ENCODE peak calls at places on chromosome 16, in nine cellular contexts. One of them, this sample, is unnamed.

GRCh38 chr16:38941-39892 is 14.2 kb downstream of the POLR3K start:
- DNase-seq in mucosa of descending colon: peak
- DNase-seq in A549: no peak
- DNase-seq in dermis microvascular lymphatic vessel endothelial cell: no peak
- DNase-seq in activated gamma-delta T cell: no peak
- DNase-seq in GM06990: peak
- DNase-seq in GM03348: no peak
- DNase-seq in activated T-cell treated with anti-CD3 and anti-CD28 coated beads for 24 hours: peak
- DNase-seq in NCI-H460: no peak
- DNase-seq in this sample: no peak

GRCh38 chr16:22337849-22338248 is 36.6 kb downstream of the CDR2 start:
- DNase-seq in NCI-H460: no peak
- DNase-seq in A549: no peak
- DNase-seq in GM06990: no peak
- DNase-seq in GM03348: no peak
- DNase-seq in mucosa of descending colon: no peak
- DNase-seq in dermis microvascular lymphatic vessel endothelial cell: no peak
- DNase-seq in activated gamma-delta T cell: no peak
- DNase-seq in activated T-cell treated with anti-CD3 and anti-CD28 coated beads for 24 hours: no peak
- DNase-seq in this sample: no peak

GRCh38 chr16:730666-731509 is 4.0 kb downstream of the HAGHL start:
- DNase-seq in GM06990: peak
- DNase-seq in mucosa of descending colon: peak
- DNase-seq in dermis microvascular lymphatic vessel endothelial cell: no peak
- DNase-seq in A549: no peak
- DNase-seq in NCI-H460: no peak
- DNase-seq in GM03348: no peak
- DNase-seq in activated T-cell treated with anti-CD3 and anti-CD28 coated beads for 24 hours: no peak
- DNase-seq in activated gamma-delta T cell: no peak
- DNase-seq in this sample: no peak

GRCh38 chr16:19805459-19806160 is 79.0 kb downstream of the GPRC5B start:
- DNase-seq in mucosa of descending colon: no peak
- DNase-seq in GM03348: no peak
- DNase-seq in activated T-cell treated with anti-CD3 and anti-CD28 coated beads for 24 hours: no peak
- DNase-seq in dermis microvascular lymphatic vessel endothelial cell: no peak
- DNase-seq in NCI-H460: no peak
- DNase-seq in A549: no peak
- DNase-seq in activated gamma-delta T cell: no peak
- DNase-seq in GM06990: no peak
- DNase-seq in this sample: no peak

GRCh38 chr16:85759631-85760419 is 8.9 kb upstream of the C16orf74 start:
- DNase-seq in GM03348: no peak
- DNase-seq in A549: peak
- DNase-seq in activated gamma-delta T cell: no peak
- DNase-seq in dermis microvascular lymphatic vessel endothelial cell: no peak
- DNase-seq in activated T-cell treated with anti-CD3 and anti-CD28 coated beads for 24 hours: no peak
- DNase-seq in mucosa of descending colon: peak
- DNase-seq in NCI-H460: no peak
- DNase-seq in GM06990: peak
- DNase-seq in this sample: no peak

GRCh38 chr16:52389045-52389444 is 157.9 kb downstream of the TOX3 start:
- DNase-seq in GM06990: no peak
- DNase-seq in dermis microvascular lymphatic vessel endothelial cell: no peak
- DNase-seq in NCI-H460: no peak
- DNase-seq in mucosa of descending colon: no peak
- DNase-seq in activated T-cell treated with anti-CD3 and anti-CD28 coated beads for 24 hours: no peak
- DNase-seq in GM03348: no peak
- DNase-seq in activated gamma-delta T cell: no peak
- DNase-seq in A549: no peak
- DNase-seq in this sample: no peak

GRCh38 chr16:88505405-88506082 is 52.5 kb downstream of the ZFPM1 start:
- DNase-seq in activated gamma-delta T cell: peak
- DNase-seq in mucosa of descending colon: peak
- DNase-seq in dermis microvascular lymphatic vessel endothelial cell: no peak
- DNase-seq in A549: peak
- DNase-seq in NCI-H460: peak
- DNase-seq in activated T-cell treated with anti-CD3 and anti-CD28 coated beads for 24 hours: peak
- DNase-seq in GM06990: peak
- DNase-seq in GM03348: peak
- DNase-seq in this sample: peak

GRCh38 chr16:14510939-14511797 is 118.9 kb downstream of the PARN start:
- DNase-seq in dermis microvascular lymphatic vessel endothelial cell: no peak
- DNase-seq in GM06990: no peak
- DNase-seq in activated gamma-delta T cell: no peak
- DNase-seq in A549: peak
- DNase-seq in activated T-cell treated with anti-CD3 and anti-CD28 coated beads for 24 hours: no peak
- DNase-seq in NCI-H460: no peak
- DNase-seq in GM03348: peak
- DNase-seq in mucosa of descending colon: no peak
- DNase-seq in this sample: no peak

GRCh38 chr16:84598391-84598750 is 19.5 kb downstream of the COTL1 start:
- DNase-seq in dermis microvascular lymphatic vessel endothelial cell: no peak
- DNase-seq in NCI-H460: no peak
- DNase-seq in activated T-cell treated with anti-CD3 and anti-CD28 coated beads for 24 hours: no peak
- DNase-seq in A549: no peak
- DNase-seq in mucosa of descending colon: no peak
- DNase-seq in GM03348: no peak
- DNase-seq in activated gamma-delta T cell: no peak
- DNase-seq in GM06990: no peak
- DNase-seq in this sample: no peak

GRCh38 chr16:46897471-46897870 is 13.3 kb downstream of the GPT2 start:
- DNase-seq in dermis microvascular lymphatic vessel endothelial cell: no peak
- DNase-seq in activated T-cell treated with anti-CD3 and anti-CD28 coated beads for 24 hours: no peak
- DNase-seq in activated gamma-delta T cell: no peak
- DNase-seq in GM06990: no peak
- DNase-seq in mucosa of descending colon: no peak
- DNase-seq in NCI-H460: no peak
- DNase-seq in A549: no peak
- DNase-seq in GM03348: no peak
- DNase-seq in this sample: no peak